ENCODE peak calls at places on chromosomes 5 and 9, in eight cellular contexts. H is fibroblast of lung; J is activated CD4-positive, alpha-beta memory T cell treated with anti-CD3 and anti-CD28 coated beads, Interleukin-2, amount 10 ng/mL, durations not matched to agents 7 days and 5 days; I is cardiac muscle cell; C is anterior cingulate cortex; D is heart right ventricle; Q is Peyer's patch; R is lower leg skin. V is an unnamed sample.
A peak's percentile ranks its signal among the peaks of the same experiment; 100 is the strongest.

GRCh38 chr9:72337286-72337685 is 27.7 kb downstream of the ZFAND5 start:
- DNase-seq in H (no peak), J (no peak), I (no peak), C (no peak), D (no peak), Q (no peak), R (no peak), V (no peak)

GRCh38 chr5:172659909-172660628 is 19.0 kb downstream of the NEURL1B start:
- DNase-seq in H (peak; percentile 91), J (no peak), I (peak; percentile 93), C (peak; percentile 29), D (peak; percentile 93), Q (peak; percentile 83), R (peak; percentile 91), V (peak; percentile 43)

GRCh38 chr9:128142596-128142995 is 6.7 kb upstream of the LCN2 start:
- DNase-seq in H (no peak), J (no peak), I (no peak), C (no peak), D (no peak), Q (no peak), R (no peak), V (no peak)

GRCh38 chr5:76544268-76544926 is 78.8 kb downstream of the F2RL2 start:
- DNase-seq in H (peak; percentile 43), J (peak; percentile 73), I (peak; percentile 35), C (peak; percentile 2), D (no peak), Q (peak; percentile 84), R (no peak), V (no peak)

GRCh38 chr5:142669479-142669878 is 16.4 kb downstream of the FGF1 start:
- DNase-seq in H (peak; percentile 51), J (no peak), I (no peak), C (no peak), D (no peak), Q (no peak), R (peak; percentile 52), V (no peak)

GRCh38 chr9:135070964-135071735 is 16.3 kb upstream of the OLFM1 start:
- DNase-seq in H (no peak), J (no peak), I (no peak), C (no peak), D (no peak), Q (peak; percentile 19), R (peak; percentile 60), V (no peak)

GRCh38 chr9:134301387-134302129 is 24.7 kb upstream of the RXRA start:
- DNase-seq in H (peak; percentile 32), J (peak; percentile 83), I (no peak), C (no peak), D (no peak), Q (no peak), R (no peak), V (no peak)

GRCh38 chr9:81826541-81826906 is 101.7 kb upstream of the SPATA31D4 start:
- DNase-seq in H (peak; percentile 64), J (no peak), I (no peak), C (peak; percentile 90), D (peak; percentile 76), Q (peak; percentile 45), R (no peak), V (peak; percentile 88)

GRCh38 chr5:138466058-138466899 is 1.0 kb downstream of the EGR1 start:
- DNase-seq in H (peak; percentile 36), J (no peak), I (no peak), C (no peak), D (no peak), Q (no peak), R (no peak), V (no peak)

GRCh38 chr9:99377790-99378775 is 156.0 kb downstream of the SEC61B start:
- DNase-seq in H (peak; percentile 50), J (no peak), I (no peak), C (no peak), D (no peak), Q (no peak), R (no peak), V (no peak)

GRCh38 chr5:79133657-79134451 is 22.2 kb downstream of the BHMT start:
- DNase-seq in H (peak; percentile 82), J (peak; percentile 69), I (peak; percentile 77), C (peak; percentile 9), D (peak; percentile 60), Q (peak; percentile 82), R (peak; percentile 89), V (peak; percentile 31)

GRCh38 chr9:34744295-34745221 is 34.6 kb upstream of the CCL21 start:
- DNase-seq in H (peak; percentile 55), J (no peak), I (no peak), C (no peak), D (peak; percentile 32), Q (peak; percentile 49), R (no peak), V (no peak)

GRCh38 chr5:129904667-129905466 is 602 bp downstream of the CHSY3 start:
- DNase-seq in H (peak; percentile 20), J (no peak), I (peak; percentile 40), C (no peak), D (peak; percentile 7), Q (no peak), R (peak; percentile 85), V (no peak)

GRCh38 chr5:146340260-146341081 is 1.8 kb downstream of the POU4F3 start:
- DNase-seq in H (peak; percentile 68), J (peak; percentile 54), I (peak; percentile 89), C (no peak), D (peak; percentile 63), Q (no peak), R (no peak), V (peak; percentile 4)

GRCh38 chr5:58357121-58357520 is 102.8 kb downstream of the PLK2 start:
- DNase-seq in H (no peak), J (no peak), I (no peak), C (no peak), D (no peak), Q (no peak), R (no peak), V (no peak)

GRCh38 chr9:126763130-126763764 is 41.6 kb upstream of the ZBTB43 start:
- DNase-seq in H (peak; percentile 52), J (no peak), I (no peak), C (no peak), D (no peak), Q (no peak), R (peak; percentile 73), V (no peak)

GRCh38 chr9:129411501-129412175 is 209.3 kb downstream of the C9orf50 start:
- DNase-seq in H (no peak), J (no peak), I (no peak), C (no peak), D (no peak), Q (no peak), R (no peak), V (no peak)

GRCh38 chr9:130927995-130928900 is 10.8 kb downstream of the FIBCD1 start:
- DNase-seq in H (peak; percentile 82), J (no peak), I (no peak), C (no peak), D (peak; percentile 51), Q (no peak), R (no peak), V (no peak)

GRCh38 chr9:126721531-126722098 is 83.2 kb upstream of the ZBTB43 start:
- DNase-seq in H (no peak), J (no peak), I (no peak), C (no peak), D (no peak), Q (peak; percentile 56), R (peak; percentile 82), V (no peak)

GRCh38 chr9:82170079-82170662 is 181.6 kb downstream of the SPATA31D1 start:
- DNase-seq in H (no peak), J (no peak), I (no peak), C (no peak), D (no peak), Q (no peak), R (no peak), V (no peak)

GRCh38 chr9:76415731-76416130 is 21.5 kb upstream of the RFK start:
- DNase-seq in H (peak; percentile 79), J (no peak), I (no peak), C (no peak), D (no peak), Q (no peak), R (no peak), V (no peak)

GRCh38 chr9:76905984-76906861 is at the start of gene PRUNE2:
- DNase-seq in H (peak; percentile 92), J (peak; percentile 22), I (peak; percentile 96), C (peak; percentile 6), D (peak; percentile 19), Q (peak; percentile 79), R (peak; percentile 88), V (peak; percentile 31)

GRCh38 chr9:18666348-18666747 is 192.4 kb downstream of the ADAMTSL1 start:
- DNase-seq in H (peak; percentile 54), J (no peak), I (no peak), C (no peak), D (no peak), Q (no peak), R (no peak), V (no peak)

GRCh38 chr9:132638240-132638639 is 31.5 kb downstream of the DDX31 start:
- DNase-seq in H (no peak), J (no peak), I (no peak), C (no peak), D (no peak), Q (no peak), R (no peak), V (no peak)

GRCh38 chr9:125843646-125844045 is 96.5 kb downstream of the PBX3 start:
- DNase-seq in H (peak; percentile 64), J (no peak), I (peak; percentile 6), C (no peak), D (peak; percentile 10), Q (no peak), R (no peak), V (no peak)

GRCh38 chr5:168468836-168469235 is 17.4 kb upstream of the RARS1 start:
- DNase-seq in H (peak; percentile 91), J (no peak), I (no peak), C (no peak), D (no peak), Q (no peak), R (no peak), V (no peak)

GRCh38 chr9:133943781-133944745 is 48.1 kb downstream of the VAV2 start:
- DNase-seq in H (peak; percentile 80), J (no peak), I (no peak), C (no peak), D (no peak), Q (no peak), R (no peak), V (no peak)

GRCh38 chr9:2053883-2054845 is 39.0 kb downstream of the SMARCA2 start:
- DNase-seq in H (peak; percentile 94), J (peak; percentile 87), I (no peak), C (peak; percentile 72), D (no peak), Q (peak; percentile 87), R (no peak), V (no peak)

V was measured in substantia nigra.